ENCODE peak calls at places on chromosome 1, in nine cellular contexts. W is activated naive CD8-positive, alpha-beta T cell treated with anti-CD3 and anti-CD28 coated beads, Interleukin-2, amount 50 U/mL, for 24 hours; C is effector memory CD8-positive, alpha-beta T cell; Z is left ventricle myocardium superior; S is activated T-cell treated with anti-CD3 and anti-CD28 coated beads, Interleukin-2, amount 50 U/mL, for 4 hours; A is GM12878; G is gastroesophageal sphincter; L is heart left ventricle; V is body of pancreas. J is an unnamed sample.

GRCh38 chr1:25355841-25356395 is 17.8 kb downstream of the TMEM50A start:
- ATAC-seq in W (no peak), C (no peak), Z (no peak), G (no peak), A (no peak), S (peak; percentile 35), L (no peak), V (no peak), J (no peak)

GRCh38 chr1:22364326-22364650 is 87.4 kb upstream of the ZBTB40 start:
- ATAC-seq in V (no peak), G (no peak), A (no peak), L (no peak), Z (no peak), C (no peak), S (no peak), W (no peak), J (no peak)

GRCh38 chr1:41365772-41366427 is 4.7 kb downstream of the FOXO6 start:
- ATAC-seq in V (peak; percentile 8), G (no peak), A (peak; percentile 71), S (peak; percentile 7), L (no peak), W (no peak), C (peak; percentile 52), Z (peak; percentile 3), J (peak; percentile 0)

GRCh38 chr1:184563308-184563707 is 176.5 kb downstream of the C1orf21 start:
- ATAC-seq in V (no peak), G (no peak), A (no peak), W (no peak), C (no peak), L (peak; percentile 63), Z (peak; percentile 67), S (no peak), J (no peak)

GRCh38 chr1:179141592-179142244 is 59.8 kb downstream of the TOR3A start:
- ATAC-seq in S (peak; percentile 98), W (peak; percentile 97), C (no peak), L (peak; percentile 64), V (no peak), Z (peak; percentile 36), G (no peak), A (peak; percentile 49), J (no peak)

GRCh38 chr1:202162418-202163280 is 2.2 kb upstream of the PTPN7 start:
- ATAC-seq in C (no peak), V (peak; percentile 14), Z (no peak), W (peak; percentile 4), G (no peak), L (no peak), S (no peak), A (peak; percentile 4), J (no peak)

GRCh38 chr1:100719490-100719889 is at the start of gene VCAM1:
- ATAC-seq in C (peak; percentile 28), L (peak; percentile 67), A (peak; percentile 86), W (peak; percentile 30), S (no peak), V (no peak), G (no peak), Z (peak; percentile 47), J (peak; percentile 50)

GRCh38 chr1:11595287-11595686 is 58.9 kb downstream of the FBXO2 start:
- ATAC-seq in S (no peak), Z (peak; percentile 67), W (no peak), V (no peak), L (peak; percentile 91), G (peak; percentile 34), A (no peak), C (no peak), J (no peak)

GRCh38 chr1:8652607-8653046 is 164.8 kb downstream of the RERE start:
- ATAC-seq in V (no peak), G (no peak), C (peak; percentile 77), A (peak; percentile 41), W (peak; percentile 69), Z (peak; percentile 53), S (no peak), L (peak; percentile 59), J (no peak)

GRCh38 chr1:92792340-92792782 is 7.5 kb upstream of the EVI5 start:
- ATAC-seq in W (no peak), C (no peak), S (no peak), Z (peak; percentile 37), G (no peak), L (peak; percentile 38), V (no peak), A (no peak), J (no peak)

GRCh38 chr1:53837924-53838653 is at the start of gene NDC1:
- ATAC-seq in L (peak; percentile 99), W (peak; percentile 94), Z (peak; percentile 98), A (peak; percentile 92), C (peak; percentile 89), S (peak; percentile 94), V (peak; percentile 98), G (peak; percentile 98), J (peak; percentile 97)

GRCh38 chr1:17507916-17508315 is 31.6 kb upstream of the ARHGEF10L start:
- ATAC-seq in A (no peak), W (no peak), S (no peak), G (no peak), V (peak; percentile 9), Z (no peak), C (no peak), L (no peak), J (no peak)

GRCh38 chr1:160855181-160855981 is 7.3 kb downstream of the CD244 start:
- ATAC-seq in V (no peak), W (peak; percentile 72), S (peak; percentile 78), L (no peak), A (peak; percentile 85), C (peak; percentile 84), Z (no peak), G (no peak), J (no peak)

J was measured in stimulated activated memory B cell treated with anti-CD40 and anti-IgM and Interleukin-4, amounts not matched to agents 10 μg/mL and 1 μg/mL and 100 μg/mL, for 72 hours.